ENCODE peak calls at places on chromosome 13, in ten cellular contexts. H is ACHN; B is activated CD8-positive, alpha-beta memory T cell treated with anti-CD3 and anti-CD28 coated beads for 48 hours; W is RWPE1; N is ovary; S is dermis microvascular lymphatic vessel endothelial cell; R is T follicular helper cell; Q is NCI-H2227 treated with DMSO at 0.1 percent for 48 hours; A is activated T-helper 1 cell treated with anti-CD3 and anti-CD28 coated beads, Interleukin-12 subunit alpha, Interleukin-12 subunit beta, Interleukin-2, Interleukin-4 antibody, amounts not matched to agents 30 ng/mL and 10 ng/mL and 1 ng/mL, durations not matched to agents 14 hours and 24 hours and 36 hours; M is CD8-positive, alpha-beta memory T cell. L is an unnamed sample.
A peak's percentile ranks its signal among the peaks of the same experiment; 100 is the strongest.

GRCh38 chr13:99501952-99502310 is 659 bp downstream of the TM9SF2 start:
- DNase-seq in W (no peak), S (peak; percentile 53), Q (no peak), A (no peak), R (no peak), N (no peak), M (peak; percentile 12), H (peak; percentile 29), B (no peak), L (no peak)

GRCh38 chr13:37621811-37622361 is 23.3 kb upstream of the POSTN start:
- DNase-seq in A (no peak), Q (no peak), B (no peak), N (no peak), W (no peak), R (no peak), H (no peak), S (no peak), M (no peak), L (no peak)

GRCh38 chr13:112345826-112346172 is 30.4 kb upstream of the SPACA7 start:
- DNase-seq in Q (no peak), W (no peak), B (no peak), S (no peak), R (no peak), H (no peak), A (no peak), N (no peak), M (no peak), L (no peak)

GRCh38 chr13:113080361-113080831 is 25.2 kb upstream of the F7 start:
- DNase-seq in S (no peak), A (no peak), W (no peak), H (no peak), M (no peak), N (no peak), Q (no peak), B (no peak), R (no peak), L (no peak)

GRCh38 chr13:73069206-73069815 is 10.5 kb downstream of the KLF5 start:
- DNase-seq in H (no peak), B (no peak), R (no peak), N (no peak), S (no peak), A (no peak), M (no peak), Q (no peak), W (no peak), L (no peak)

GRCh38 chr13:28707629-28708427 is 10.9 kb downstream of the SLC46A3 start:
- DNase-seq in S (no peak), Q (no peak), M (no peak), B (no peak), H (no peak), W (peak; percentile 41), A (no peak), R (no peak), N (no peak), L (no peak)

GRCh38 chr13:59144700-59145099 is 1019.0 kb downstream of the DIAPH3 start:
- DNase-seq in W (no peak), Q (no peak), N (no peak), B (no peak), H (no peak), R (no peak), M (no peak), A (no peak), S (no peak), L (no peak)

GRCh38 chr13:39892731-39893293 is 237.3 kb downstream of the COG6 start:
- DNase-seq in N (no peak), W (no peak), H (no peak), R (no peak), Q (no peak), A (no peak), M (no peak), S (peak; percentile 92), B (peak; percentile 1), L (no peak)

GRCh38 chr13:44237276-44237767 is 136.3 kb upstream of the SERP2 start:
- DNase-seq in B (no peak), H (no peak), W (peak; percentile 71), N (peak; percentile 62), Q (no peak), S (peak; percentile 99), A (no peak), R (no peak), M (no peak), L (no peak)

GRCh38 chr13:111034811-111035210 is 80.3 kb upstream of the ARHGEF7 start:
- DNase-seq in R (no peak), H (no peak), N (no peak), B (no peak), M (no peak), W (no peak), A (no peak), Q (no peak), S (no peak), L (no peak)

GRCh38 chr13:30705672-30706071 is 29.7 kb upstream of the ALOX5AP start:
- DNase-seq in A (no peak), B (no peak), H (no peak), M (no peak), S (no peak), R (no peak), W (peak; percentile 58), Q (no peak), N (no peak), L (no peak)

GRCh38 chr13:75101997-75102720 is 379.8 kb downstream of the TBC1D4 start:
- DNase-seq in A (no peak), M (no peak), N (no peak), S (peak; percentile 3), W (no peak), B (no peak), R (no peak), Q (no peak), H (no peak), L (no peak)

GRCh38 chr13:103386341-103386740 is 320.1 kb upstream of the SLC10A2 start:
- DNase-seq in B (no peak), W (peak; percentile 12), H (peak; percentile 83), S (no peak), M (no peak), A (no peak), Q (no peak), N (no peak), R (no peak), L (no peak)

GRCh38 chr13:21668665-21669599 is 1.9 kb upstream of the FGF9 start:
- DNase-seq in M (peak; percentile 40), S (peak; percentile 8), N (peak; percentile 45), B (no peak), R (no peak), A (no peak), W (no peak), H (no peak), Q (no peak), L (no peak)

GRCh38 chr13:96252903-96253302 is 163.0 kb downstream of the HS6ST3 start:
- DNase-seq in W (no peak), R (no peak), H (no peak), N (no peak), A (no peak), M (no peak), S (no peak), B (no peak), Q (no peak), L (no peak)

GRCh38 chr13:112744306-112745021 is 54.6 kb downstream of the ATP11A start:
- DNase-seq in R (no peak), W (no peak), H (no peak), Q (no peak), A (no peak), M (no peak), B (no peak), S (no peak), N (no peak), L (no peak)

GRCh38 chr13:70995338-70995737 is 871.7 kb downstream of the DACH1 start:
- DNase-seq in H (no peak), R (no peak), M (no peak), B (no peak), Q (no peak), A (no peak), W (no peak), N (no peak), S (no peak), L (no peak)

GRCh38 chr13:80444240-80445015 is 103.5 kb upstream of the SPRY2 start:
- DNase-seq in B (no peak), N (no peak), A (no peak), S (no peak), M (no peak), Q (no peak), H (no peak), R (no peak), W (no peak), L (no peak)

GRCh38 chr13:46641274-46642081 is 88.5 kb downstream of the LRCH1 start:
- DNase-seq in R (no peak), A (no peak), H (no peak), Q (no peak), N (no peak), W (no peak), M (no peak), B (no peak), S (peak; percentile 97), L (no peak)

GRCh38 chr13:20402881-20403280 is 122.8 kb downstream of the CRYL1 start:
- DNase-seq in A (no peak), H (no peak), W (no peak), M (no peak), R (no peak), S (no peak), Q (no peak), B (no peak), N (no peak), L (no peak)

GRCh38 chr13:51645154-51645650 is 60.9 kb downstream of the WDFY2 start:
- DNase-seq in W (peak; percentile 70), M (no peak), H (no peak), S (peak; percentile 50), Q (no peak), A (no peak), R (peak; percentile 29), B (no peak), N (no peak), L (no peak)

GRCh38 chr13:42047561-42048322 is 706 bp upstream of the DGKH start:
- DNase-seq in N (peak; percentile 53), W (peak; percentile 63), Q (peak; percentile 18), A (peak; percentile 13), M (no peak), H (peak; percentile 65), R (no peak), S (peak; percentile 62), B (peak; percentile 22), L (peak; percentile 32)

GRCh38 chr13:27605610-27606200 is 14.6 kb downstream of the LNX2 start:
- DNase-seq in W (no peak), B (no peak), N (no peak), R (no peak), A (no peak), H (no peak), M (no peak), Q (no peak), S (no peak), L (no peak)

GRCh38 chr13:106286811-106287210 is 248.7 kb downstream of the EFNB2 start:
- DNase-seq in M (no peak), S (no peak), H (no peak), N (no peak), B (no peak), A (no peak), W (no peak), R (no peak), Q (no peak), L (no peak)

GRCh38 chr13:113625965-113626661 is 31.9 kb downstream of the ATP4B start:
- DNase-seq in W (no peak), Q (no peak), N (peak; percentile 32), B (no peak), M (no peak), A (no peak), R (no peak), S (peak; percentile 4), H (no peak), L (no peak)

GRCh38 chr13:53343345-53343744 is 314.7 kb downstream of the OLFM4 start:
- DNase-seq in A (no peak), H (no peak), W (no peak), R (no peak), M (no peak), Q (no peak), S (no peak), N (no peak), B (no peak), L (no peak)